ENCODE peak calls at places on chromosomes 2 and 18, in five cellular contexts. C is CD8-positive, alpha-beta T cell; F is CD8-positive, alpha-beta memory T cell; X is ovary; M is hepatocyte. S is an unnamed sample.

GRCh38 chr2:145760781-145761649 is 1241.1 kb upstream of the ZEB2 start:
- DNase-seq in C (no peak), F (no peak), X (no peak), M (peak), S (no peak)

GRCh38 chr18:12092398-12093229 is 1.0 kb upstream of the ANKRD62 start:
- DNase-seq in C (no peak), F (no peak), X (no peak), M (peak), S (no peak)

GRCh38 chr2:130763405-130763804 is 8.1 kb downstream of the AMER3 start:
- DNase-seq in C (no peak), F (no peak), X (no peak), M (no peak), S (no peak)

GRCh38 chr2:149561309-149561926 is 26.2 kb downstream of the MMADHC start:
- DNase-seq in C (no peak), F (peak), X (no peak), M (peak), S (no peak)

GRCh38 chr2:18379869-18380268 is 180.6 kb downstream of the RDH14 start:
- DNase-seq in C (no peak), F (no peak), X (no peak), M (no peak), S (no peak)

GRCh38 chr18:74679006-74679678 is 81.5 kb downstream of the ZNF407 start:
- DNase-seq in C (no peak), F (no peak), X (no peak), M (no peak), S (no peak)

GRCh38 chr18:995641-996040 is 91.0 kb downstream of the ADCYAP1 start:
- DNase-seq in C (no peak), F (no peak), X (no peak), M (no peak), S (no peak)

GRCh38 chr2:209425082-209426071 is 1.5 kb downstream of the MAP2 start:
- DNase-seq in C (no peak), F (no peak), X (no peak), M (peak), S (no peak)

GRCh38 chr2:11980809-11981208 is 234.4 kb downstream of the LPIN1 start:
- DNase-seq in C (no peak), F (no peak), X (no peak), M (no peak), S (no peak)

GRCh38 chr18:424071-424868 is 76.2 kb downstream of the COLEC12 start:
- DNase-seq in C (no peak), F (no peak), X (no peak), M (no peak), S (no peak)

GRCh38 chr18:61901334-61901986 is 8.7 kb upstream of the RNF152 start:
- DNase-seq in C (peak), F (peak), X (peak), M (peak), S (no peak)

GRCh38 chr2:25310965-25311865 is 30.5 kb downstream of the DNMT3A start:
- DNase-seq in C (no peak), F (no peak), X (no peak), M (no peak), S (peak)

GRCh38 chr2:98912221-98912851 is 23.7 kb downstream of the CRACDL start:
- DNase-seq in C (no peak), F (no peak), X (no peak), M (peak), S (no peak)

GRCh38 chr2:14881663-14882327 is 249.3 kb downstream of the LRATD1 start:
- DNase-seq in C (no peak), F (no peak), X (no peak), M (no peak), S (no peak)

GRCh38 chr2:124911560-124911959 is 886.5 kb downstream of the CNTNAP5 start:
- DNase-seq in C (no peak), F (no peak), X (no peak), M (peak), S (no peak)

GRCh38 chr2:84970956-84971798 is at the start of gene KCMF1:
- DNase-seq in C (peak), F (peak), X (peak), M (peak), S (peak)

GRCh38 chr2:24943427-24943826 is 23.4 kb upstream of the ADCY3 start:
- DNase-seq in C (no peak), F (no peak), X (no peak), M (no peak), S (no peak)

GRCh38 chr2:189580662-189581353 is at the start of gene SLC40A1:
- DNase-seq in C (peak), F (peak), X (peak), M (peak), S (peak)

GRCh38 chr2:219386532-219387280 is 1.0 kb downstream of the DNPEP start:
- DNase-seq in C (no peak), F (peak), X (no peak), M (no peak), S (peak)

GRCh38 chr2:223594259-223594658 is 7.9 kb downstream of the SCG2 start:
- DNase-seq in C (no peak), F (no peak), X (no peak), M (no peak), S (no peak)

GRCh38 chr2:215878476-215879063 is 134.8 kb downstream of the MREG start:
- DNase-seq in C (no peak), F (no peak), X (no peak), M (no peak), S (no peak)

GRCh38 chr2:173741715-173742114 is 223.5 kb downstream of the SP3 start:
- DNase-seq in C (no peak), F (no peak), X (no peak), M (no peak), S (no peak)

GRCh38 chr2:8408560-8409460 is 273.0 kb upstream of the ID2 start:
- DNase-seq in C (peak), F (no peak), X (no peak), M (no peak), S (no peak)

GRCh38 chr18:9827856-9828793 is 57.6 kb upstream of the TXNDC2 start:
- DNase-seq in C (no peak), F (no peak), X (peak), M (peak), S (peak)

GRCh38 chr18:21897811-21898210 is 157.2 kb downstream of the MIB1 start:
- DNase-seq in C (no peak), F (no peak), X (peak), M (peak), S (no peak)

GRCh38 chr2:128091691-128092050 is 671 bp downstream of the UGGT1 start:
- DNase-seq in C (no peak), F (no peak), X (no peak), M (no peak), S (no peak)

GRCh38 chr18:42426496-42427015 is 471.5 kb downstream of the PIK3C3 start:
- DNase-seq in C (no peak), F (no peak), X (no peak), M (no peak), S (no peak)

GRCh38 chr2:183079335-183079775 is 808 bp downstream of the DUSP19 start:
- DNase-seq in C (no peak), F (no peak), X (no peak), M (no peak), S (no peak)

GRCh38 chr18:10414293-10414842 is 40.1 kb upstream of the APCDD1 start:
- DNase-seq in C (no peak), F (no peak), X (no peak), M (no peak), S (no peak)

GRCh38 chr2:187078297-187078696 is 229.3 kb upstream of the ZSWIM2 start:
- DNase-seq in C (no peak), F (no peak), X (no peak), M (peak), S (no peak)

GRCh38 chr2:85598594-85599340 is 3.2 kb downstream of the RNF181 start:
- DNase-seq in C (no peak), F (no peak), X (no peak), M (no peak), S (no peak)

GRCh38 chr2:1883476-1883875 is 139.2 kb upstream of the PXDN start:
- DNase-seq in C (no peak), F (no peak), X (no peak), M (no peak), S (no peak)
- H3K27ac ChIP-seq in C (no peak), F (no peak), X (no peak), M (no peak), S (no peak)

DNA sequence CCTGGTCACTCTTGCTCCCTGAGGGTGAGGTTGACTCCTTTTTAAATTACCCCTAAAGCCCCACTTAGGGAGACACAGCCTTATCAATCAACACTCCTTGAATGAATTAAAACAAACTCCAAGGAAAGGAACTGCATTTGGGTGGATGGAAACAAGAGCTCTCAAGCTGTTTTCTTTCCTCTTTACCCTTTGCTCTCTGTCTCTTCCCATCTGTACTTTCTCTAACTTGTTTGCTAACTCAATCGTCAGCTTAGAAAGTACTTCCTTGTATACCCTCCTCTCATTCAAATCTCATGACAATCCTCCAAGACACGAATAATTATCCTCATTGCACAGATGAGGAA is 32.8 kb downstream of the ZFP36L2 start:
- DNase-seq in C (no peak), F (no peak), X (no peak), M (no peak), S (no peak)
- H3K27ac ChIP-seq in C (peak), F (peak), X (no peak), M (peak), S (peak)

GRCh38 chr2:29834624-29835023 is 86.8 kb downstream of the ALK start:
- DNase-seq in C (no peak), F (no peak), X (no peak), M (no peak), S (no peak)
- H3K27ac ChIP-seq in C (no peak), F (no peak), X (no peak), M (no peak), S (no peak)

GRCh38 chr2:226183550-226183949 is 616.1 kb downstream of the IRS1 start:
- DNase-seq in C (no peak), F (no peak), X (no peak), M (no peak), S (no peak)
- H3K27ac ChIP-seq in C (no peak), F (no peak), X (no peak), M (no peak), S (no peak)

GRCh38 chr2:26483027-26483326 is 5.1 kb upstream of the OTOF start:
- DNase-seq in C (no peak), F (no peak), X (no peak), M (no peak), S (no peak)

GRCh38 chr2:26482211-26483026 is 4.5 kb upstream of the OTOF start:
- DNase-seq in C (no peak), F (no peak), X (no peak), M (no peak), S (no peak)

GRCh38 chr2:26483957-26484565 is 6.1 kb upstream of the OTOF start:
- DNase-seq in C (no peak), F (no peak), X (peak), M (no peak), S (no peak)

GRCh38 chr2:26484579-26484978 is 6.7 kb upstream of the OTOF start:
- DNase-seq in C (no peak), F (no peak), X (no peak), M (no peak), S (no peak)

GRCh38 chr2:26483501-26483900 is 5.6 kb upstream of the OTOF start:
- DNase-seq in C (no peak), F (no peak), X (no peak), M (no peak), S (peak)
- H3K27ac ChIP-seq in C (no peak), F (no peak), X (peak), M (no peak), S (no peak)

GRCh38 chr2:241300000-241300399 is 15.5 kb downstream of the HDLBP start:
- DNase-seq in C (peak), F (peak), X (no peak), M (no peak), S (no peak)

GRCh38 chr2:241302759-241303651 is 12.5 kb downstream of the HDLBP start:
- DNase-seq in C (no peak), F (no peak), X (no peak), M (no peak), S (no peak)

GRCh38 chr2:241298554-241299165 is 16.8 kb downstream of the HDLBP start:
- DNase-seq in C (no peak), F (peak), X (no peak), M (no peak), S (no peak)

GRCh38 chr2:241304039-241304670 is 11.3 kb downstream of the HDLBP start:
- DNase-seq in C (no peak), F (no peak), X (no peak), M (no peak), S (no peak)

GRCh38 chr2:241302083-241302482 is 13.4 kb downstream of the HDLBP start:
- DNase-seq in C (no peak), F (no peak), X (no peak), M (no peak), S (no peak)
- H3K27ac ChIP-seq in C (no peak), F (no peak), X (no peak), M (peak), S (no peak)

GRCh38 chr2:1867141-1867540 is 122.8 kb upstream of the PXDN start:
- DNase-seq in C (no peak), F (no peak), X (no peak), M (no peak), S (no peak)
- H3K27ac ChIP-seq in C (no peak), F (no peak), X (no peak), M (no peak), S (no peak)

GRCh38 chr2:62300925-62301324 is 105.0 kb downstream of the B3GNT2 start:
- DNase-seq in C (no peak), F (no peak), X (no peak), M (no peak), S (no peak)
- H3K27ac ChIP-seq in C (no peak), F (no peak), X (no peak), M (no peak), S (no peak)

GRCh38 chr2:132584976-132585817 is 84.8 kb downstream of the LYPD1 start:
- DNase-seq in C (no peak), F (no peak), X (no peak), M (no peak), S (no peak)
- H3K27ac ChIP-seq in C (no peak), F (no peak), X (no peak), M (no peak), S (no peak)

S was measured in lower lobe of right lung.